ENCODE peak calls at places on chromosomes 7 and 10, in six cellular contexts. K is H1, U is HT-29, B is NCI-H2081 treated with DMSO at 0.1 percent for 48 hours, F is aorta, Z is AG20443. G is an unnamed sample.

GRCh38 chr7:90952649-90952991 is 311.6 kb upstream of the FZD1 start:
- DNase-seq in K (no peak), U (no peak), B (peak; percentile 41), F (no peak), Z (no peak), G (no peak)

GRCh38 chr10:47025540-47026300 is 114.5 kb downstream of the PTPN20 start:
- DNase-seq in K (peak; percentile 35), U (no peak), B (no peak), F (peak; percentile 82), Z (peak; percentile 94), G (no peak)

GRCh38 chr7:4245866-4246470 is 436.1 kb upstream of the FOXK1 start:
- DNase-seq in K (no peak), U (no peak), B (no peak), F (no peak), Z (no peak), G (no peak)

GRCh38 chr10:47058303-47058702 is 147.1 kb downstream of the PTPN20 start:
- DNase-seq in K (no peak), U (no peak), B (no peak), F (no peak), Z (no peak), G (no peak)

GRCh38 chr7:1748774-1749173 is 78.7 kb downstream of the ELFN1 start:
- DNase-seq in K (no peak), U (no peak), B (no peak), F (no peak), Z (no peak), G (no peak)

GRCh38 chr7:20827172-20827571 is 40.5 kb upstream of the SP8 start:
- DNase-seq in K (no peak), U (no peak), B (no peak), F (no peak), Z (no peak), G (no peak)

GRCh38 chr10:62616885-62617635 is 187.5 kb upstream of the ADO start:
- DNase-seq in K (no peak), U (no peak), B (no peak), F (no peak), Z (no peak), G (no peak)

GRCh38 chr10:119431034-119431767 is 111.3 kb downstream of the RGS10 start:
- DNase-seq in K (no peak), U (no peak), B (no peak), F (no peak), Z (peak; percentile 72), G (no peak)

GRCh38 chr7:27106181-27106905 is 3.9 kb upstream of the HOXA2 start:
- DNase-seq in K (peak; percentile 68), U (peak; percentile 60), B (no peak), F (peak; percentile 79), Z (no peak), G (no peak)

GRCh38 chr10:25557136-25557535 is 376.9 kb upstream of the MYO3A start:
- DNase-seq in K (no peak), U (no peak), B (no peak), F (no peak), Z (no peak), G (no peak)

GRCh38 chr10:853017-853416 is 78.5 kb downstream of the LARP4B start:
- DNase-seq in K (no peak), U (no peak), B (no peak), F (no peak), Z (no peak), G (no peak)

GRCh38 chr10:107708981-107709380 is 544.5 kb upstream of the SORCS1 start:
- DNase-seq in K (no peak), U (no peak), B (no peak), F (no peak), Z (no peak), G (no peak)

GRCh38 chr7:155798673-155799439 is 13.4 kb downstream of the SHH start:
- DNase-seq in K (no peak), U (no peak), B (no peak), F (no peak), Z (no peak), G (no peak)

GRCh38 chr10:317219-317868 is 182.1 kb downstream of the ZMYND11 start:
- DNase-seq in K (no peak), U (no peak), B (no peak), F (no peak), Z (peak; percentile 74), G (no peak)

GRCh38 chr7:133923974-133924373 is 203.2 kb upstream of the LRGUK start:
- DNase-seq in K (no peak), U (no peak), B (no peak), F (no peak), Z (no peak), G (no peak)

GRCh38 chr7:95324396-95324795 is at the start of gene PON1:
- DNase-seq in K (no peak), U (peak; percentile 4), B (no peak), F (no peak), Z (no peak), G (no peak)

GRCh38 chr7:2710901-2711551 is 23.0 kb downstream of the AMZ1 start:
- DNase-seq in K (no peak), U (no peak), B (no peak), F (no peak), Z (no peak), G (no peak)

GRCh38 chr7:27184342-27185012 is 555 bp downstream of the HOXA11 start:
- DNase-seq in K (peak; percentile 57), U (peak; percentile 80), B (no peak), F (peak; percentile 80), Z (no peak), G (no peak)

GRCh38 chr7:10939237-10939910 is 34.3 kb upstream of the PHF14 start:
- DNase-seq in K (no peak), U (no peak), B (no peak), F (no peak), Z (no peak), G (no peak)

GRCh38 chr7:153518201-153518984 is 533.8 kb upstream of the DPP6 start:
- DNase-seq in K (no peak), U (no peak), B (no peak), F (no peak), Z (no peak), G (no peak)

GRCh38 chr7:80136276-80137045 is 1.8 kb downstream of the GNAI1 start:
- DNase-seq in K (no peak), U (no peak), B (no peak), F (no peak), Z (peak; percentile 20), G (no peak)

GRCh38 chr7:150874401-150875198 is 22.3 kb downstream of the AOC1 start:
- DNase-seq in K (no peak), U (no peak), B (no peak), F (no peak), Z (peak; percentile 4), G (no peak)

GRCh38 chr7:636396-636795 is 90.1 kb upstream of the DNAAF5 start:
- DNase-seq in K (no peak), U (peak; percentile 17), B (no peak), F (peak; percentile 84), Z (peak; percentile 70), G (no peak)

GRCh38 chr7:143183024-143183423 is at the start of gene TAS2R39:
- DNase-seq in K (no peak), U (no peak), B (no peak), F (no peak), Z (no peak), G (no peak)

GRCh38 chr7:137670521-137671064 is 176.2 kb downstream of the DGKI start:
- DNase-seq in K (no peak), U (no peak), B (no peak), F (no peak), Z (peak; percentile 53), G (no peak)

GRCh38 chr7:106057962-106058901 is 53.9 kb downstream of the SYPL1 start:
- DNase-seq in K (no peak), U (peak; percentile 85), B (no peak), F (no peak), Z (no peak), G (peak; percentile 22)